ENCODE peak calls at places on chromosomes 5 and 9, in nine cellular contexts. M is CD4-positive, alpha-beta T cell; N is AG09319; K is H9; W is thoracic aorta; E is endothelial cell of umbilical vein; T is lower lobe of right lung; S is AG10803; J is endothelial cell. B is an unnamed sample.

GRCh38 chr5:165894916-165895315 is 2389.5 kb downstream of the MAT2B start:
- DNase-seq in K (no peak), W (no peak), T (no peak), N (no peak), M (no peak), E (no peak), S (no peak), J (no peak), B (no peak)

GRCh38 chr5:142323480-142324376 is 1.1 kb downstream of the SPRY4 start:
- DNase-seq in S (peak; percentile 48), J (no peak), E (peak; percentile 46), T (peak; percentile 50), K (no peak), W (no peak), M (no peak), N (no peak), B (peak; percentile 54)

GRCh38 chr5:45399041-45399440 is 297.1 kb downstream of the HCN1 start:
- DNase-seq in W (no peak), M (no peak), S (no peak), K (peak; percentile 29), J (no peak), E (no peak), T (no peak), N (no peak), B (no peak)

GRCh38 chr5:86461169-86461956 is 156.4 kb upstream of the COX7C start:
- DNase-seq in J (no peak), W (no peak), M (no peak), N (no peak), T (no peak), S (no peak), E (no peak), K (no peak), B (no peak)

GRCh38 chr9:17807670-17808282 is 228.9 kb downstream of the SH3GL2 start:
- DNase-seq in S (no peak), J (no peak), T (no peak), M (no peak), W (no peak), E (no peak), K (no peak), N (no peak), B (no peak)

GRCh38 chr5:78627175-78627574 is 21.4 kb downstream of the LHFPL2 start:
- DNase-seq in K (no peak), T (no peak), N (no peak), S (peak; percentile 24), M (no peak), E (peak; percentile 44), J (no peak), W (no peak), B (no peak)

GRCh38 chr5:119112151-119112550 is 41.3 kb downstream of the DMXL1 start:
- DNase-seq in S (no peak), E (no peak), M (no peak), N (no peak), J (no peak), T (no peak), K (no peak), W (no peak), B (no peak)

GRCh38 chr5:172345886-172346285 is 62.3 kb upstream of the UBTD2 start:
- DNase-seq in T (no peak), N (no peak), W (no peak), M (no peak), E (no peak), S (no peak), K (no peak), J (no peak), B (no peak)

GRCh38 chr9:16341176-16341575 is 529.3 kb downstream of the BNC2 start:
- DNase-seq in S (peak; percentile 71), K (no peak), J (no peak), T (no peak), M (no peak), E (no peak), N (no peak), W (no peak), B (no peak)

GRCh38 chr5:124480022-124480421 is 266.4 kb downstream of the ZNF608 start:
- DNase-seq in K (no peak), W (no peak), J (no peak), T (no peak), M (no peak), E (no peak), S (no peak), N (no peak), B (no peak)

GRCh38 chr9:21728781-21729180 is 73.7 kb upstream of the MTAP start:
- DNase-seq in M (no peak), W (no peak), T (no peak), J (no peak), N (no peak), K (no peak), E (no peak), S (peak; percentile 71), B (no peak)

GRCh38 chr5:28896949-28897348 is 1858.6 kb upstream of the CDH9 start:
- DNase-seq in K (no peak), N (no peak), S (no peak), J (no peak), W (no peak), E (no peak), M (no peak), T (no peak), B (no peak)
- TF ChIP-seq CTCF in K (peak; percentile 47), N (no peak), S (no peak), J (peak; percentile 37), W (no peak), E (no peak), M (no peak), T (no peak), B (no peak)

GRCh38 chr5:15183520-15183919 is 311.9 kb upstream of the ANKH start:
- DNase-seq in W (no peak), T (no peak), M (no peak), S (peak; percentile 24), J (no peak), E (no peak), N (no peak), K (no peak), B (no peak)
- TF ChIP-seq CTCF in W (no peak), T (peak; percentile 19), M (no peak), S (peak; percentile 54), J (peak; percentile 16), E (no peak), N (peak; percentile 38), K (peak; percentile 61), B (no peak)

DNA sequence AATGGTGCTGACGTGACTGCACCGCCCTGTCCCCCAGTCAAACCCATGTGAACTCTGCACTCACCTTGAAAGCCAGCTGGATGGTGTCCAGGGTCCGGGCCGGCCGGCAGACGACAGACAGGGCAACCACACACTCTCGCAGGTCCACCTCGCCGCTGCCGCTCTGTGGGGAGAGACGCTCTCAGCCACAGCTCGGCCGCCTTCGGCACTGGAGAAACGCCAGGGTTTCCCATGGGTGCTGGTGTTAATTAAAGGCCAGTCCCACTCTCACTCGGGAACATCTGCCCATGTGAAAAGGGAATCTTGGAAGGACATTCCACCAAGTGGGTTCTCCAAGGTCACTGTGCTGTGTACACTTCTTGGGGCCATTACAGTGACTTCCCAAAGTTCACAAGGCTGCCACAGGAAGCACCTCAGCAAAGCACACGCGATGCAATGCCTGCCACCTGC is 25.5 kb upstream of the SLC6A3 start:
- DNase-seq in T (no peak), K (no peak), J (no peak), N (no peak), W (no peak), M (no peak), S (no peak), E (no peak), B (no peak)
- TF ChIP-seq CTCF in T (no peak), K (no peak), J (no peak), N (no peak), W (no peak), M (no peak), S (no peak), E (no peak), B (no peak)

GRCh38 chr5:107855171-107855570 is 184.4 kb upstream of the EFNA5 start:
- DNase-seq in T (no peak), J (no peak), N (no peak), E (no peak), S (peak; percentile 53), K (no peak), M (no peak), W (no peak), B (no peak)
- TF ChIP-seq CTCF in T (no peak), J (no peak), N (peak; percentile 16), E (no peak), S (peak; percentile 36), K (no peak), M (no peak), W (no peak), B (no peak)

B was measured in nephron progenitor cell.